ENCODE peak calls at places on chromosomes 13 and 19, in ten cellular contexts. C is RWPE2; N is neural progenitor cell; I is CD8-positive, alpha-beta T cell; R is fibroblast of pulmonary artery; B is transverse colon; X is lower lobe of right lung; H is cardiac fibroblast; Z is OCI-LY7; K is keratinocyte. T is an unnamed sample.

GRCh38 chr19:2537544-2537943 is 61.6 kb downstream of the GADD45B start:
- DNase-seq in C (no peak), N (no peak), I (no peak), R (no peak), B (no peak), X (no peak), H (no peak), Z (no peak), K (no peak), T (no peak)

GRCh38 chr19:23817519-23817918 is 58.8 kb upstream of the ZNF681 start:
- DNase-seq in C (no peak), N (peak), I (no peak), R (peak), B (peak), X (no peak), H (peak), Z (peak), K (no peak), T (peak)

GRCh38 chr19:55487884-55488687 is at the start of gene SSC5D:
- DNase-seq in C (no peak), N (peak), I (no peak), R (peak), B (no peak), X (no peak), H (peak), Z (no peak), K (no peak), T (peak)

GRCh38 chr13:114078501-114079451 is 53.6 kb downstream of the RASA3 start:
- DNase-seq in C (peak), N (no peak), I (no peak), R (peak), B (peak), X (peak), H (peak), Z (no peak), K (no peak), T (peak)

GRCh38 chr13:112443191-112444000 is 67.2 kb downstream of the SPACA7 start:
- DNase-seq in C (no peak), N (peak), I (no peak), R (no peak), B (no peak), X (no peak), H (no peak), Z (peak), K (no peak), T (peak)

GRCh38 chr19:43668406-43669158 is 1.4 kb downstream of the PLAUR start:
- DNase-seq in C (peak), N (peak), I (peak), R (peak), B (peak), X (peak), H (peak), Z (peak), K (peak), T (peak)

GRCh38 chr13:96072392-96072791 is 17.5 kb upstream of the HS6ST3 start:
- DNase-seq in C (no peak), N (peak), I (no peak), R (no peak), B (no peak), X (no peak), H (no peak), Z (no peak), K (no peak), T (no peak)

GRCh38 chr13:67509039-67509438 is 278.9 kb upstream of the PCDH9 start:
- DNase-seq in C (no peak), N (no peak), I (no peak), R (no peak), B (no peak), X (no peak), H (no peak), Z (no peak), K (no peak), T (no peak)

GRCh38 chr19:45171211-45171623 is 6.8 kb downstream of the TRAPPC6A start:
- DNase-seq in C (no peak), N (no peak), I (no peak), R (no peak), B (no peak), X (no peak), H (peak), Z (no peak), K (no peak), T (no peak)

GRCh38 chr13:90622547-90622946 is 724.9 kb upstream of the MIR17HG start:
- DNase-seq in C (no peak), N (no peak), I (no peak), R (peak), B (no peak), X (no peak), H (peak), Z (no peak), K (peak), T (peak)

GRCh38 chr13:110965038-110965754 is 50.3 kb upstream of the ANKRD10 start:
- DNase-seq in C (no peak), N (no peak), I (no peak), R (peak), B (no peak), X (no peak), H (peak), Z (no peak), K (peak), T (peak)

GRCh38 chr13:107069107-107069776 is 501.3 kb upstream of the ARGLU1 start:
- DNase-seq in C (no peak), N (peak), I (no peak), R (no peak), B (no peak), X (no peak), H (no peak), Z (peak), K (no peak), T (peak)

GRCh38 chr13:78600317-78600899 is 2.9 kb downstream of the POU4F1 start:
- DNase-seq in C (no peak), N (peak), I (no peak), R (no peak), B (no peak), X (no peak), H (no peak), Z (no peak), K (no peak), T (no peak)

GRCh38 chr13:78601886-78602560 is 1.3 kb downstream of the POU4F1 start:
- DNase-seq in C (no peak), N (no peak), I (no peak), R (no peak), B (no peak), X (no peak), H (no peak), Z (no peak), K (no peak), T (no peak)

GRCh38 chr13:78601124-78601885 is 2.0 kb downstream of the POU4F1 start:
- DNase-seq in C (peak), N (peak), I (no peak), R (peak), B (no peak), X (no peak), H (no peak), Z (no peak), K (no peak), T (no peak)

GRCh38 chr13:78603240-78603947 is at the start of gene POU4F1:
- DNase-seq in C (no peak), N (peak), I (no peak), R (peak), B (peak), X (peak), H (no peak), Z (peak), K (peak), T (no peak)

DNA sequence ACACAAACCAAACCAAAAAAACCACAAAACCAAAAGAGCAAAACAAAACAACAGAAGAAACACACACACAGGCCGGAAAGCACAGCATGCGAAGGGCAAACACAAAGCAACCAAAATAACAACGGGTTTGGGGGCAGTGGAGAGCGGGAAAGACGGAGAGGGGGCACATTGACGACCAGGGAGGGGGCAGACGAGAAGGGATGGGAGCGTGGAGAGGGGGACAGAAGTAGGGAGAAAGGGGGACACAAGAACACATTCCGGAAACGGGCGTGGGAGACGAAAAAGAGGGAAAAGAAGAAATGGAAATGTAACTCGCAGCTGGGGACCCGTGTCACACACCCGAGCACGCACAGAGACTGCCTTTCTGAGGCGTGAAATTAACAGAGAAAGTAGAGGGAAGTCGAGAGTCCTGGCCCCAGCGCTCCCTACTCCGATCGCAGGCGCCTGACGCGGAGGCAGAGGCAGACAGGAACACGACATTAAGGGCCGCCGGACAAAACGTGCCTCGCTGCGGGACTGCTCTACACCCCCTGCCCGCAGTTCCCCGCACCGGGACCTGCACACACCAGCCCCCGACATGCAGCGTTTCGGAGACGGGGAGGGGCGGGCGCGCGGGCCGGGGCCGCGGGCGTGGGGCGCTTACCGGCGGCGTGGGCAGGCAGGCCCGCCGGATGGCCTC is 652 bp downstream of the POU4F1 start:
- DNase-seq in C (no peak), N (peak), I (no peak), R (no peak), B (no peak), X (no peak), H (no peak), Z (peak), K (no peak), T (no peak)
- TF ChIP-seq CTCF in C (no peak), N (no peak), I (no peak), R (no peak), B (no peak), X (no peak), H (no peak), Z (no peak), K (no peak), T (no peak)

GRCh38 chr13:48042889-48043288 is 5.4 kb downstream of the NUDT15 start:
- DNase-seq in C (no peak), N (no peak), I (no peak), R (no peak), B (peak), X (no peak), H (no peak), Z (no peak), K (no peak), T (no peak)

GRCh38 chr13:48037346-48038173 is at the start of gene NUDT15:
- DNase-seq in C (peak), N (peak), I (peak), R (peak), B (peak), X (peak), H (peak), Z (peak), K (peak), T (peak)

GRCh38 chr13:48040059-48040458 is 2.5 kb downstream of the NUDT15 start:
- DNase-seq in C (no peak), N (no peak), I (no peak), R (no peak), B (no peak), X (no peak), H (no peak), Z (no peak), K (no peak), T (no peak)

GRCh38 chr13:48043789-48044503 is 6.4 kb downstream of the NUDT15 start:
- DNase-seq in C (no peak), N (no peak), I (no peak), R (peak), B (no peak), X (no peak), H (peak), Z (no peak), K (no peak), T (peak)

DNA sequence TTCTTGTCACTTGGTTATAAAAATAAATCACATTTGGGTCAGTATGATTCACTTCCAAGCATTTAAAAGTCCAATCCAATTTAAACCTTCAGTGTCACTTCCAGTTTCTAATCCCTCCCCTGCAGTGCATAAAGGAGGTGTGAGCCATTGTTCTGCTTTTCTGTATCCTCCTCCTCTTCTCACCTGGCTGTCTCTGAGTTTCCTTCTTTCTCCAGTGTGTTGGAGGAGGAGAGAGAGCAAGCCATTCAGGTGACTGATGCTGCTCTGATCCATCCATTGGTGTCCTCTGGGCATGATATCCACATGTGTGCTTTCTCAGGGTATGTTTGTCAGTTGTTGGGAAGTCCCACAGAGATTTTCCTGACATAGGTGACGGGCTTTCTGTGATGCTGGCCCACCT is 1.2 kb downstream of the NUDT15 start:
- DNase-seq in C (no peak), N (peak), I (no peak), R (no peak), B (no peak), X (no peak), H (no peak), Z (peak), K (no peak), T (no peak)
- H3K4me3 ChIP-seq in C (peak), N (peak), I (no peak), R (peak), B (no peak), X (peak), H (no peak), Z (peak), K (peak), T (no peak)

DNA sequence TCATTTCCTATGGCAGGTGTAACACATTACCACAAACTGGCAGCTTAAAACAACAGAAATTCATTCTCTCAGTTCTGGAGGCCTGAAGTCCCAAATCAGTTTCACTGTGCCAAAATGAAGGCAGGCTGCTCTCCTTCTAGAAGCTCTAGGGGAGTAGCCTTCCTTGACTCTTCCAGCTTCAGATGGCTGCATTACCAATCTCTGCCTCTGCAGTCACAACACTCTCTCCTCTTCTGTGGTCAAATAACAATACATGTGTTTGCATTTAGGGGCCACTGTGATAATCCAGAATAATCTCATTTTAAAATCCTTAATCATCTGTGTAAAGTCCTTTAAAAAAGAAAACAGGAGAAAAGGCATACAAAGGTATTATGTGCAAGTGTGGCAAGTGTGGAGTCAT is 7.8 kb downstream of the DIAPH3 start:
- DNase-seq in C (no peak), N (no peak), I (no peak), R (peak), B (no peak), X (no peak), H (no peak), Z (no peak), K (no peak), T (peak)
- TF ChIP-seq CTCF in C (no peak), N (no peak), I (no peak), R (peak), B (no peak), X (no peak), H (peak), Z (no peak), K (no peak), T (peak)

GRCh38 chr13:103726808-103727207 is 660.6 kb upstream of the SLC10A2 start:
- DNase-seq in C (no peak), N (no peak), I (no peak), R (no peak), B (no peak), X (no peak), H (no peak), Z (no peak), K (no peak), T (no peak)

GRCh38 chr13:103730407-103730806 is 664.2 kb upstream of the SLC10A2 start:
- DNase-seq in C (no peak), N (no peak), I (no peak), R (no peak), B (no peak), X (no peak), H (no peak), Z (no peak), K (no peak), T (no peak)

DNA sequence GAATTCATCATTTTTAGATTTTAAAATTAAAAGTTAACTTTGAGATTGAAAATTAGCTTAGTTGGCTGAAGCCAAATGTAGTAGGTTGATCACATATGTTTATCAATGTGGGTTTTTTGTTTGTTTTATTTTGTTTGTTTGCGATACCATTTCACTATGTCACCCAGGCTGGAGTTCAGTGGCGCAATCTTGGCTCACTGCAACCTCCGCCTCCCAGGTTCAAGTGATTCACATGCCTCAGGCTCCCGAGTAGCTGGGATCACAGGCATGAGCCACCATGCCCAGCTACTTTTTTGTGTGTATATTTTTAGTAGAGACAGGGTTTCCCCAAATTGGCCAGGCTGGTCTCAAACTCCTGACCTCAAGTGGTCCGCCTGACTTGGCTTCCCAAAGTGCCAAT is 665.7 kb upstream of the SLC10A2 start:
- DNase-seq in C (no peak), N (no peak), I (no peak), R (no peak), B (no peak), X (no peak), H (no peak), Z (no peak), K (no peak), T (no peak)
- H3K4me3 ChIP-seq in C (no peak), N (no peak), I (no peak), R (no peak), B (no peak), X (no peak), H (no peak), Z (no peak), K (no peak), T (no peak)

GRCh38 chr13:94120878-94121277 is 358.6 kb downstream of the DCT start:
- DNase-seq in C (no peak), N (no peak), I (no peak), R (no peak), B (no peak), X (no peak), H (no peak), Z (no peak), K (no peak), T (no peak)

GRCh38 chr13:94123543-94123942 is 355.9 kb downstream of the DCT start:
- DNase-seq in C (no peak), N (no peak), I (no peak), R (no peak), B (no peak), X (no peak), H (no peak), Z (no peak), K (no peak), T (no peak)

GRCh38 chr13:94122300-94122699 is 357.2 kb downstream of the DCT start:
- DNase-seq in C (no peak), N (no peak), I (no peak), R (no peak), B (no peak), X (no peak), H (no peak), Z (no peak), K (no peak), T (no peak)

GRCh38 chr13:94121686-94122085 is 357.8 kb downstream of the DCT start:
- DNase-seq in C (no peak), N (no peak), I (no peak), R (peak), B (no peak), X (no peak), H (peak), Z (no peak), K (no peak), T (peak)

DNA sequence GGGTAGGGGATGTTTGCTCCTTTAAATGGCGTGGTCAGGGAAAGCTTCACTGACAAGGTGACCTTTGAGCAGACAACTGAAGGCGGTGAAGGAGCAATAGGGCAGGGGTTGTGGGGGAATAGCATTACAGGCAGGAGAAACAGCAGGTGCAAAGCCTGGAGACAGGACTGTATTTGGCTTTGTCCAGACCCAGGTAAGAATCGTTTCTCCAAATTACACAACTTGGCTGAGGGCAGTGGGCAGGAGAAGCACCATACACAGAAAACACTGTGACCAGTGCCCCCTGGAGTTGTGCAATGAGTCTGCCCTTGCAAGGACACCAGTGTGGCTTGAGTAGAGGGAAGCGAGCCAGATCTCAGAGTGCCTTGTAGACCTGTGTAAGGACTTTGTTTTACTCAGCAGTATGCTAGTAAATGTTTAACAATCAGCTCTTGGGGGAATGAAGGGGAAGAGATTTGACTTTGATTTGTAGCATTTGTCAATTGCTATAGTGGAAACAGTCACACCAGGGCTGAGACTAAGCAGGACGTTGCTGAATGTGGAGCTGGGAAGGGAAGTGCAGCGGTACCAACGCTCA is 360.0 kb downstream of the DCT start:
- DNase-seq in C (no peak), N (no peak), I (no peak), R (no peak), B (peak), X (peak), H (no peak), Z (no peak), K (no peak), T (no peak)
- TF ChIP-seq CTCF in C (no peak), N (peak), I (no peak), R (no peak), B (peak), X (peak), H (no peak), Z (no peak), K (no peak), T (no peak)

GRCh38 chr13:51826606-51827005 is 18.4 kb downstream of the TMEM272 start:
- DNase-seq in C (no peak), N (no peak), I (no peak), R (peak), B (peak), X (no peak), H (no peak), Z (peak), K (no peak), T (peak)
- H3K4me3 ChIP-seq in C (no peak), N (no peak), I (peak), R (no peak), B (no peak), X (no peak), H (no peak), Z (peak), K (no peak), T (no peak)

DNA sequence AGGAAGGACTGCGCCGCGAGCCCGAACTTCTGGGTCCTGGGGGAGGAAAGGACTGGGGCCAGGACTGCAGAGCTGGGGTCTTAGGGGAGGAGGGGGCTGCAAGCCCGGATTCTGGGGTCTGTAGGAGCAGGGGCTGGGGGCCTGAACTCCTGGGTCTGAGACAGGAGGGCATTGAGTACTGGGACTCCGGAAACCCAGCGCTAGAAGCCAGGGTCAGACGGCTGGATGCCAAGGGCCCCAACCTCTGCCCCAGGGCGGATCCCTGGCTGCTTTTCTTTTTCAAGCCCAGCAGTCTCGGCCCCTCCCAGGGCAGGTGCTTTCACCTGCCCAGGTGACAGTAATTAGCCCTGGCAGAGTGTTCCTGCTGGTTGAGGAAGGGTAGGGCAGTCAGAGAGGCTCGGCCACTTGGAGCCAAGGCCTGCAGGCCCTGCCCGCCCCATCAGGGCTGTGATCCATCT is 2.3 kb downstream of the MYH14 start:
- DNase-seq in C (no peak), N (peak), I (no peak), R (no peak), B (peak), X (peak), H (no peak), Z (no peak), K (no peak), T (no peak)
- TF ChIP-seq CTCF in C (no peak), N (no peak), I (no peak), R (no peak), B (peak), X (peak), H (no peak), Z (no peak), K (no peak), T (no peak)

T was measured in choroid plexus epithelial cell.